ENCODE peak calls at places on chromosome 16, in four cellular contexts. X is LHCN-M2, J is A549, E is HFFc6. C is an unnamed sample.

GRCh38 chr16:52547834-52548215 is 882 bp upstream of the TOX3 start:
- DNase-seq in X (no peak), J (no peak), E (no peak), C (no peak)

GRCh38 chr16:2150418-2151187 is 2.2 kb downstream of the RAB26 start:
- DNase-seq in E (no peak), J (peak), X (peak), C (peak)

GRCh38 chr16:24499193-24499814 is 40.1 kb upstream of the RBBP6 start:
- DNase-seq in E (peak), J (peak), X (peak), C (peak)

GRCh38 chr16:75113541-75114121 is 2.9 kb downstream of the LDHD start:
- DNase-seq in X (no peak), J (no peak), E (no peak), C (no peak)

GRCh38 chr16:30740364-30741251 is 7.6 kb upstream of the PHKG2 start:
- DNase-seq in J (peak), X (peak), E (peak), C (peak)

GRCh38 chr16:2610781-2611498 is 71.4 kb upstream of the KCTD5 start:
- DNase-seq in X (no peak), J (no peak), E (no peak), C (no peak)

GRCh38 chr16:21685034-21685455 is 21.3 kb downstream of the OTOA start:
- DNase-seq in E (no peak), J (no peak), X (no peak), C (no peak)

GRCh38 chr16:67164599-67165061 is at the start of gene HSF4:
- DNase-seq in J (no peak), E (no peak), X (no peak), C (no peak)

GRCh38 chr16:82368041-82368440 is 198.0 kb upstream of the MPHOSPH6 start:
- DNase-seq in E (no peak), X (peak), J (peak), C (peak)

GRCh38 chr16:30570621-30571443 is 682 bp downstream of the ZNF688 start:
- DNase-seq in J (no peak), E (peak), X (peak), C (peak)

GRCh38 chr16:54927125-54928015 is 3.3 kb upstream of the IRX5 start:
- DNase-seq in J (no peak), X (no peak), E (no peak), C (no peak)

GRCh38 chr16:77833906-77834599 is 45.7 kb downstream of the VAT1L start:
- DNase-seq in X (peak), E (no peak), J (no peak), C (no peak)

GRCh38 chr16:81523387-81524115 is 78.9 kb downstream of the CMIP start:
- DNase-seq in X (peak), E (peak), J (peak), C (peak)

GRCh38 chr16:66266436-66267286 is 99.8 kb upstream of the CDH5 start:
- DNase-seq in J (no peak), X (peak), E (peak), C (peak)

GRCh38 chr16:68936729-68937631 is 93.6 kb downstream of the TANGO6 start:
- DNase-seq in E (peak), X (no peak), J (no peak), C (peak)

GRCh38 chr16:695355-696089 is 5.3 kb upstream of the WDR24 start:
- DNase-seq in J (no peak), X (no peak), E (no peak), C (no peak)

GRCh38 chr16:57253410-57253927 is 8.4 kb downstream of the ARL2BP start:
- DNase-seq in E (no peak), J (no peak), X (no peak), C (no peak)

GRCh38 chr16:73163238-73163795 is 115.4 kb upstream of the ZFHX3 start:
- DNase-seq in X (no peak), E (no peak), J (no peak), C (no peak)

GRCh38 chr16:981695-982151 is at the start of gene SOX8:
- DNase-seq in E (no peak), J (no peak), X (no peak), C (no peak)

GRCh38 chr16:61792194-61792904 is 243.9 kb downstream of the CDH8 start:
- DNase-seq in J (no peak), E (peak), X (peak), C (peak)

GRCh38 chr16:5321925-5322324 is 224.3 kb upstream of the EEF2KMT start:
- DNase-seq in E (no peak), J (no peak), X (no peak), C (no peak)

GRCh38 chr16:85625053-85625452 is 11.9 kb downstream of the GSE1 start:
- DNase-seq in X (no peak), J (no peak), E (no peak), C (no peak)

GRCh38 chr16:8756755-8757154 is 40.7 kb downstream of the TMEM186 start:
- DNase-seq in J (no peak), X (no peak), E (no peak), C (no peak)

GRCh38 chr16:87056083-87056482 is 261.1 kb downstream of the C16orf95 start:
- DNase-seq in J (no peak), E (peak), X (peak), C (peak)

GRCh38 chr16:9836118-9836736 is 346.0 kb downstream of the GRIN2A start:
- DNase-seq in X (peak), E (no peak), J (no peak), C (peak)

GRCh38 chr16:19287241-19287640 is 1.7 kb downstream of the CLEC19A start:
- DNase-seq in X (no peak), J (no peak), E (no peak), C (no peak)

GRCh38 chr16:57092786-57093301 is 461 bp downstream of the CPNE2 start:
- DNase-seq in J (peak), E (no peak), X (no peak), C (peak)

GRCh38 chr16:79137528-79137927 is 463.0 kb downstream of the MAF start:
- DNase-seq in E (no peak), J (no peak), X (no peak), C (no peak)

GRCh38 chr16:88667496-88667895 is 4.6 kb upstream of the MVD start:
- DNase-seq in X (no peak), E (no peak), J (no peak), C (no peak)

GRCh38 chr16:12096162-12096781 is 119.7 kb downstream of the SNX29 start:
- DNase-seq in J (no peak), E (peak), X (peak), C (no peak)

GRCh38 chr16:57043248-57043647 is 49.1 kb upstream of the CPNE2 start:
- DNase-seq in J (no peak), E (no peak), X (no peak), C (no peak)

GRCh38 chr16:71626018-71626857 is at the start of gene MARVELD3:
- DNase-seq in J (peak), E (no peak), X (no peak), C (no peak)

GRCh38 chr16:25034916-25035315 is 19.7 kb upstream of the ARHGAP17 start:
- DNase-seq in J (no peak), E (no peak), X (no peak), C (no peak)

GRCh38 chr16:88393034-88393433 is 10.3 kb downstream of the ZNF469 start:
- DNase-seq in X (peak), J (no peak), E (no peak), C (peak)

GRCh38 chr16:8581923-8582580 is 8.3 kb downstream of the TMEM114 start:
- DNase-seq in X (no peak), E (no peak), J (no peak), C (peak)